ENCODE peak calls at places on chromosomes 7 and 10, in five cellular contexts. R, D, Z, T and L are unnamed samples. For H3K27me3 and H3K36me3, the result is how much of the 10 kb centered on the place peaks cover.

GRCh38 chr7:149741629-149742028 is 31.8 kb downstream of the ZNF467 start:
- DNase-seq in D (no peak), T (no peak), R (no peak), Z (no peak), L (no peak)

GRCh38 chr10:5738427-5738826 is 53.8 kb downstream of the TASOR2 start:
- DNase-seq in T (no peak), R (no peak), Z (no peak), D (no peak), L (no peak)

GRCh38 chr7:52289247-52289646 is 746.2 kb upstream of the POM121L12 start:
- DNase-seq in D (no peak), Z (no peak), R (no peak), T (no peak), L (no peak)

GRCh38 chr10:13990918-13991317 is 339.8 kb downstream of the FRMD4A start:
- DNase-seq in R (peak), T (no peak), Z (no peak), D (peak), L (no peak)

GRCh38 chr7:106720641-106721040 is 59.7 kb upstream of the CCDC71L start:
- DNase-seq in D (no peak), Z (no peak), R (no peak), T (no peak), L (no peak)

GRCh38 chr10:47403401-47404318 is 19.6 kb upstream of the ZNF488 start:
- DNase-seq in Z (no peak), T (no peak), D (no peak), R (peak), L (no peak)

GRCh38 chr10:13685885-13686284 is 99.1 kb downstream of the PRPF18 start:
- DNase-seq in T (no peak), R (no peak), D (peak), Z (no peak), L (no peak)

GRCh38 chr10:101485207-101485606 is 102.8 kb downstream of the POLL start:
- DNase-seq in T (no peak), R (no peak), Z (no peak), D (no peak), L (no peak)

GRCh38 chr10:125857185-125857760 is 23.8 kb downstream of the DHX32 start:
- DNase-seq in Z (no peak), D (no peak), T (no peak), R (no peak), L (no peak)
- H3K27me3 ChIP-seq in Z (under half), D (under half), T (under half), R (under half), L (under half)

GRCh38 chr7:2803342-2803692 is 40.8 kb downstream of the GNA12 start:
- DNase-seq in R (no peak), Z (no peak), D (no peak), T (no peak), L (no peak)
- H3K27ac ChIP-seq in R (peak), Z (peak), D (peak), T (no peak), L (no peak)

GRCh38 chr10:114151892-114152291 is 22.1 kb downstream of the CCDC186 start:
- DNase-seq in D (no peak), T (no peak), R (no peak), Z (no peak), L (no peak)
- H3K36me3 ChIP-seq in D (half or more), T (under half), R (under half), Z (under half), L (under half)

DNA sequence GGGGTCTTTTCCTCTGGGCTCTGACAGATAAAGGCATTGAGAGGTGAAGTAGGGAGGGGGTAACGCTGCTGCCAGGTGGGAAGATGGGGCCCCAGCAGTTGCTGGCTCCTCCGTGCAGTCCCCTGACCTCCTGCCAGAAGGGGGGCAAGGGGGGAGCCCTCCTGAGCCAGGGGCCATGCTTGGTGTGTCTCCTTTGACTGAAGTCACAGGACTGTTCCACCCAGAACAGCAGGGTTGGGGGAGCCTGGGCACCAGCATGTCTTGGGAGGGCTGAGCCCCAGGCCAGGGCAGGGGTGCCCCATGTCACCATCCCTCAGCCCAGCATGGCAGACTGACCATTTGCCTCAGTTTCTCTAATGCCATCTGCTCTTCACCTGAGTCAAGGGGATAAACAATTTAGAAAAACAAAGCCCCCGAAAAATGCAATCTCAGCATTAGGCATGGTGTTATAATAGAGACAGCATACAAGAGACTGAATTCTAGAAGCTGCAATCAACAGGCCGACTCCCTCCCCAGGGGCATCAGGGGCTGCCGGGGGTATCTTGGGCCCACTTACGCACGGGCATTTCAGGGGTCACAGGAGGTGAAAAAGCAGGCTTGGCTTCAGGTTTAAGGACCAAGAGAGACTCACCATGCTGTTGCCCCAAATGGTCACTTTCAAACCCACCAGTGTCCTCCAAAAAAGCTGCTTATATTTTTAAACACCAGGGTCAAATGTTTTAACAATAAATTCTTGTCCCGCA is 108.6 kb upstream of the GPR26 start:
- DNase-seq in T (no peak), D (no peak), Z (no peak), R (no peak), L (no peak)
- H3K27me3 ChIP-seq in T (under half), D (half or more), Z (under half), R (under half), L (half or more)

DNA sequence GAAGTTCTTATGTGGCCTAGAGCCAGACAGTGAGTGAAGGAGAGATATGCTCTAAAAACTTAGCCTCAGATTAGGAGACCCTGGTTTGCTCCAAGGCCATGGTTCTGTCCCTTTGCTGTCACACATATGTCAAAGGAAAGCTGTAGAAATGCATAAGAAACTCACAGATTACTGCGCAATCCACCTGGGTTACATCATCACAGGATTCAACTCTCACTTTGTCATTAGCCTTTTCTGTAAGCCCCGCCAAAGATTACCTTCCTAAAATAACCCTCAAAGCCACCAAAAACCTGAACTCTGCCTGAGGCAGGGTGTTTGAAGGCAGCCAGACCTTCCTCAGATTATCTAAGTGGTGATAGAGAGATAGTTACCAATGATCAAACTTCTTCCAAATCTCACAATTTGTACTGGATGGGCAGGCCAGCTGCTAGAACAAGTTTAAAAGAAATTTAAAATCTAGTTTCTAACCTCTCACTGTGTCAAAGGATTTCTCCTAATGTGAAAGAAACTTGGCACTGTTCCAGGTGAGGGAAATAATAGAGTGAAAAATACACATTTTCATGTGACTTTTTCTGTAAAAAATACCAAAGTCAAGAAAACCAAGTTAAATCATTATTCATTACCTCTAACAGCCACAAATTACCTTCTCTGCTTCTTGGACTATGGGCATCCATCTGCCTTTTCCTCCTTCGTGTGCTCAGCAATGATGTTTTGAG is 567.2 kb downstream of the SUGCT start:
- DNase-seq in D (no peak), Z (no peak), R (no peak), T (no peak), L (no peak)
- H3K27ac ChIP-seq in D (no peak), Z (peak), R (no peak), T (no peak), L (no peak)

DNA sequence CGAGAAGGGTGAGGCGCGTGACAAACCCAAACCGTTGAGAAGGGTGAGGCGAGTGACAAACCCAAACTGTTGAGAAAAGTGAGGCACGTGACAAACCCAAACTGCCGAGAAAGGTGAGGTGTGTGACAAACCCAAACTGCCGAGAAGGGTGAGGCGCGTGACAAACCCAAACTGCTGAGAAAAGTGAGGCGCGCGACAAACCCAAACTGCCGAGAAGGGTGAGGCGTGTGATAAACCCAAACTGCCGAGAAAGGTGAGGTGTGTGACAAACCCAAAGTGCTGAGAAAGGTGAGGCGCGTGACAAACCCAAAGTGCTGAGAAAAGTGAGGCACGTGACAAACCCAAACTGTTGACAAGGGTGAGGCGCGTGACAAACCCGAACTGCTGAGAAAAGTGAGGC is 25.0 kb downstream of the ESYT2 start:
- DNase-seq in T (no peak), D (no peak), Z (no peak), R (no peak), L (no peak)
- H3K36me3 ChIP-seq in T (under half), D (under half), Z (under half), R (under half), L (under half)

GRCh38 chr10:103556383-103557007 is 63.0 kb downstream of the NEURL1 start:
- DNase-seq in Z (no peak), T (no peak), R (no peak), D (no peak), L (no peak)

GRCh38 chr10:103557455-103557854 is 64.0 kb downstream of the NEURL1 start:
- DNase-seq in Z (no peak), D (no peak), R (no peak), T (no peak), L (no peak)

GRCh38 chr10:103558916-103559315 is 65.4 kb downstream of the NEURL1 start:
- DNase-seq in D (no peak), T (no peak), R (no peak), Z (no peak), L (peak)

GRCh38 chr10:103560886-103561285 is 67.4 kb downstream of the NEURL1 start:
- DNase-seq in T (no peak), D (no peak), R (no peak), Z (no peak), L (no peak)

GRCh38 chr10:103559776-103560175 is 66.3 kb downstream of the NEURL1 start:
- DNase-seq in R (no peak), Z (no peak), D (no peak), T (no peak), L (no peak)
- H3K27me3 ChIP-seq in R (under half), Z (under half), D (under half), T (under half), L (under half)

GRCh38 chr7:30379131-30379530 is 94.7 kb downstream of the ZNRF2 start:
- DNase-seq in D (no peak), T (no peak), R (peak), Z (no peak), L (no peak)
- H3K27ac ChIP-seq in D (no peak), T (no peak), R (no peak), Z (no peak), L (no peak)

DNA sequence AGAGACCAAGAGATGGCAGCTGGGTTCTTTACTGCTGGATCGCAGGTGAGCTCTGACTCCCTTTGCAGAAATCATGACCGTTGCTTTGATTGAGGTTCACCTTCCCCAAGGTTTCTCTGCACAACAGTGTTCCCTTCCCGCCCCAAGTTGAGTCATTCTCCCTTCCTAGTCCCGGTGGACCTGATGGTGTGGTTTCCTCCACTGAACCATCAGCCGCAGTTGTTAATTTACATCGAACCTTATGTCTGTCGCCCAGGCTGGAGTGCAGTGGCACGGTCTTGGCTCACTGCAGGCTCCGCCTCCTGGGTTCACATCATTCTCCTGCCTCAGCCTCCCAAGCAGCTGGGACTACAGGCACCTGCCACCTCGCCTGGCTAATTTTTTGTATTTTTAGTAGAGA is 5.8 kb downstream of the ZSCAN25 start:
- DNase-seq in D (no peak), R (no peak), Z (no peak), T (no peak), L (no peak)
- H3K36me3 ChIP-seq in D (half or more), R (under half), Z (half or more), T (half or more), L (half or more)